ENCODE peak calls at places on chromosomes 2 and 18, in four cellular contexts. One of them, this sample, is unnamed.

GRCh38 chr2:196486145-196486544 is 153.4 kb upstream of the CCDC150 start:
- DNase-seq in aorta: no peak
- DNase-seq in Peyer's patch: no peak
- DNase-seq in caudate nucleus: no peak
- DNase-seq in this sample: no peak

GRCh38 chr2:98601532-98602132 is 6.7 kb downstream of the COA5 start:
- DNase-seq in caudate nucleus: no peak
- DNase-seq in aorta: no peak
- DNase-seq in Peyer's patch: no peak
- DNase-seq in this sample: no peak

GRCh38 chr2:148508878-148509702 is 135.5 kb upstream of the EPC2 start:
- DNase-seq in Peyer's patch: peak; percentile 80
- DNase-seq in caudate nucleus: no peak
- DNase-seq in aorta: peak; percentile 94
- DNase-seq in this sample: peak; percentile 53

GRCh38 chr2:85678794-85679672 is 11.0 kb upstream of the SFTPB start:
- DNase-seq in aorta: peak; percentile 96
- DNase-seq in caudate nucleus: peak; percentile 50
- DNase-seq in Peyer's patch: peak; percentile 77
- DNase-seq in this sample: peak; percentile 24

GRCh38 chr2:28658369-28658768 is 93.3 kb upstream of the PPP1CB start:
- DNase-seq in caudate nucleus: no peak
- DNase-seq in Peyer's patch: no peak
- DNase-seq in aorta: no peak
- DNase-seq in this sample: no peak

GRCh38 chr2:191910518-191910917 is 63.6 kb upstream of the CAVIN2 start:
- DNase-seq in caudate nucleus: no peak
- DNase-seq in aorta: no peak
- DNase-seq in Peyer's patch: no peak
- DNase-seq in this sample: no peak

GRCh38 chr2:55961318-55961911 is 37.8 kb upstream of the EFEMP1 start:
- DNase-seq in caudate nucleus: no peak
- DNase-seq in aorta: no peak
- DNase-seq in Peyer's patch: no peak
- DNase-seq in this sample: no peak

GRCh38 chr18:29123706-29124530 is 947.0 kb upstream of the CDH2 start:
- DNase-seq in caudate nucleus: no peak
- DNase-seq in Peyer's patch: no peak
- DNase-seq in aorta: no peak
- DNase-seq in this sample: no peak

GRCh38 chr2:218354850-218355443 is 1.7 kb upstream of the CATIP start:
- DNase-seq in caudate nucleus: no peak
- DNase-seq in Peyer's patch: no peak
- DNase-seq in aorta: no peak
- DNase-seq in this sample: no peak

GRCh38 chr2:143150287-143150686 is 21.1 kb downstream of the ARHGAP15 start:
- DNase-seq in aorta: no peak
- DNase-seq in caudate nucleus: no peak
- DNase-seq in Peyer's patch: no peak
- DNase-seq in this sample: no peak

GRCh38 chr18:10274327-10274726 is 180.1 kb upstream of the APCDD1 start:
- DNase-seq in caudate nucleus: no peak
- DNase-seq in aorta: no peak
- DNase-seq in Peyer's patch: no peak
- DNase-seq in this sample: no peak
- H3K27ac ChIP-seq in caudate nucleus: no peak overlapping the region
- H3K27ac ChIP-seq in aorta: no peak overlapping the region
- H3K27ac ChIP-seq in Peyer's patch: no peak overlapping the region
- H3K27ac ChIP-seq in this sample: no peak overlapping the region

GRCh38 chr2:150478206-150478974 is 9.1 kb downstream of the RND3 start:
- DNase-seq in caudate nucleus: no peak
- DNase-seq in aorta: no peak
- DNase-seq in Peyer's patch: no peak
- DNase-seq in this sample: no peak
- H3K27ac ChIP-seq in caudate nucleus: no peak overlapping the region
- H3K27ac ChIP-seq in aorta: no peak overlapping the region
- H3K27ac ChIP-seq in Peyer's patch: peak overlapping the region; percentile 71
- H3K27ac ChIP-seq in this sample: no peak overlapping the region

GRCh38 chr2:207869784-207870778 is 100.4 kb upstream of the FZD5 start:
- DNase-seq in aorta: no peak
- DNase-seq in caudate nucleus: no peak
- DNase-seq in Peyer's patch: no peak
- DNase-seq in this sample: no peak
- H3K27ac ChIP-seq in aorta: no peak overlapping the region
- H3K27ac ChIP-seq in caudate nucleus: no peak overlapping the region
- H3K27ac ChIP-seq in Peyer's patch: no peak overlapping the region
- H3K27ac ChIP-seq in this sample: no peak overlapping the region

GRCh38 chr2:184157141-184157540 is 441.2 kb upstream of the ZNF804A start:
- DNase-seq in Peyer's patch: no peak
- DNase-seq in caudate nucleus: no peak
- DNase-seq in aorta: no peak
- DNase-seq in this sample: no peak

GRCh38 chr2:184162426-184162825 is 435.9 kb upstream of the ZNF804A start:
- DNase-seq in aorta: no peak
- DNase-seq in Peyer's patch: no peak
- DNase-seq in caudate nucleus: no peak
- DNase-seq in this sample: no peak
- H3K27ac ChIP-seq in aorta: no peak overlapping the region
- H3K27ac ChIP-seq in Peyer's patch: no peak overlapping the region
- H3K27ac ChIP-seq in caudate nucleus: no peak overlapping the region
- H3K27ac ChIP-seq in this sample: no peak overlapping the region

GRCh38 chr18:48962857-48963554 is 12.2 kb upstream of the SMAD7 start:
- DNase-seq in aorta: no peak
- DNase-seq in Peyer's patch: no peak
- DNase-seq in caudate nucleus: no peak
- DNase-seq in this sample: no peak
- H3K27ac ChIP-seq in aorta: no peak overlapping the region
- H3K27ac ChIP-seq in Peyer's patch: no peak overlapping the region
- H3K27ac ChIP-seq in caudate nucleus: no peak overlapping the region
- H3K27ac ChIP-seq in this sample: no peak overlapping the region

GRCh38 chr2:42104621-42105020 is 56.8 kb downstream of the PKDCC start:
- DNase-seq in Peyer's patch: no peak
- DNase-seq in caudate nucleus: no peak
- DNase-seq in aorta: no peak
- DNase-seq in this sample: no peak

GRCh38 chr2:42100696-42101585 is 53.1 kb downstream of the PKDCC start:
- DNase-seq in aorta: peak; percentile 90
- DNase-seq in caudate nucleus: peak; percentile 27
- DNase-seq in Peyer's patch: peak; percentile 78
- DNase-seq in this sample: no peak

GRCh38 chr2:42101641-42102605 is 54.1 kb downstream of the PKDCC start:
- DNase-seq in Peyer's patch: peak; percentile 88
- DNase-seq in caudate nucleus: no peak
- DNase-seq in aorta: peak; percentile 86
- DNase-seq in this sample: no peak

GRCh38 chr2:42103829-42104228 is 56.0 kb downstream of the PKDCC start:
- DNase-seq in Peyer's patch: no peak
- DNase-seq in aorta: no peak
- DNase-seq in caudate nucleus: no peak
- DNase-seq in this sample: no peak

GRCh38 chr2:42102606-42103450 is 55.0 kb downstream of the PKDCC start:
- DNase-seq in caudate nucleus: no peak
- DNase-seq in aorta: peak; percentile 88
- DNase-seq in Peyer's patch: peak; percentile 68
- DNase-seq in this sample: no peak
- H3K27ac ChIP-seq in caudate nucleus: peak overlapping the region; percentile 16
- H3K27ac ChIP-seq in aorta: peak overlapping the region; percentile 1
- H3K27ac ChIP-seq in Peyer's patch: peak overlapping the region; percentile 93
- H3K27ac ChIP-seq in this sample: peak overlapping the region; percentile 21

GRCh38 chr2:127197475-127198385 is 22.4 kb downstream of the CYP27C1 start:
- DNase-seq in caudate nucleus: no peak
- DNase-seq in Peyer's patch: peak; percentile 56
- DNase-seq in aorta: peak; percentile 81
- DNase-seq in this sample: no peak

GRCh38 chr2:127199223-127199622 is 20.9 kb downstream of the CYP27C1 start:
- DNase-seq in aorta: peak; percentile 55
- DNase-seq in Peyer's patch: no peak
- DNase-seq in caudate nucleus: no peak
- DNase-seq in this sample: no peak

GRCh38 chr2:127195140-127196074 is 24.7 kb downstream of the CYP27C1 start:
- DNase-seq in aorta: peak; percentile 33
- DNase-seq in Peyer's patch: no peak
- DNase-seq in caudate nucleus: no peak
- DNase-seq in this sample: no peak

GRCh38 chr2:127196549-127196948 is 23.6 kb downstream of the CYP27C1 start:
- DNase-seq in aorta: no peak
- DNase-seq in Peyer's patch: no peak
- DNase-seq in caudate nucleus: no peak
- DNase-seq in this sample: no peak

DNA sequence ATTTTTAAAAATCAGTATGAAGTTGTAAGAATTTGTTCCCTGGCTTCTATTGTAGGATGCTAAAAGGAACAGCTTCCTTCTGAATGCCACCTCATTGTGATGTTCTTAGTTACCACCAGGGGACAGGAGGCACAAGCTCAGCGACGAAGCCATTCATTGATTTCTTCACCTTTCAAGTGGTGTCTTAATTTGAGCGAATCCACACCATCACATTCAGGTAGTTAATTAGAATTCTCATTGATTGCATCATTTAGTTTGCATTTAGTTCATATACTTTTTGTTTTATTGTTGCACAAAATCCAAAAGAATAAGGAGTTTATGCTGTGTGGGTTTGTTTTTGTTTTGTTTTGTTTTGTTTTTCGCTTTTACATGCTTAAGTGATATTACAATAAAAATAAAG is 23.1 kb downstream of the CYP27C1 start:
- DNase-seq in aorta: no peak
- DNase-seq in caudate nucleus: no peak
- DNase-seq in Peyer's patch: no peak
- DNase-seq in this sample: no peak
- H3K27ac ChIP-seq in aorta: no peak overlapping the region
- H3K27ac ChIP-seq in caudate nucleus: no peak overlapping the region
- H3K27ac ChIP-seq in Peyer's patch: no peak overlapping the region
- H3K27ac ChIP-seq in this sample: no peak overlapping the region

This sample was measured in substantia nigra.